ENCODE peak calls at places on chromosomes 16 and 17, in four cellular contexts. Z, S, J and L are unnamed samples.

GRCh38 chr16:2959206-2959605 is 4.9 kb upstream of the KREMEN2 start:
- DNase-seq in Z (no peak), S (no peak), J (no peak), L (no peak)

GRCh38 chr17:17890773-17891759 is 54.3 kb upstream of the SREBF1 start:
- DNase-seq in Z (no peak), S (no peak), J (peak), L (peak)

GRCh38 chr17:20157078-20157360 is 147.9 kb downstream of the SPECC1 start:
- DNase-seq in Z (no peak), S (no peak), J (no peak), L (no peak)

GRCh38 chr16:24221219-24221618 is 34.9 kb upstream of the CACNG3 start:
- DNase-seq in Z (no peak), S (no peak), J (no peak), L (no peak)

GRCh38 chr16:79372504-79373184 is 227.9 kb downstream of the MAF start:
- DNase-seq in Z (no peak), S (no peak), J (no peak), L (no peak)

GRCh38 chr16:4870138-4870671 is 22.9 kb downstream of the UBN1 start:
- DNase-seq in Z (no peak), S (no peak), J (no peak), L (no peak)

GRCh38 chr16:89042711-89043551 is 50.7 kb upstream of the ACSF3 start:
- DNase-seq in Z (no peak), S (no peak), J (no peak), L (no peak)

GRCh38 chr16:89711601-89712475 is 8.9 kb downstream of the VPS9D1 start:
- DNase-seq in Z (no peak), S (peak), J (peak), L (no peak)

GRCh38 chr17:66135896-66136295 is 56.0 kb downstream of the CEP112 start:
- DNase-seq in Z (no peak), S (no peak), J (no peak), L (no peak)

GRCh38 chr17:17060930-17061329 is 18.7 kb downstream of the MPRIP start:
- DNase-seq in Z (no peak), S (no peak), J (no peak), L (no peak)

GRCh38 chr17:81867952-81868673 is 3.0 kb downstream of the ARHGDIA start:
- DNase-seq in Z (no peak), S (no peak), J (peak), L (no peak)

GRCh38 chr17:17151962-17152361 is 54.2 kb downstream of the PLD6 start:
- DNase-seq in Z (no peak), S (no peak), J (no peak), L (no peak)

GRCh38 chr16:53945996-53946395 is 242.0 kb downstream of the FTO start:
- DNase-seq in Z (no peak), S (no peak), J (peak), L (peak)

GRCh38 chr16:12484426-12484825 is 319.3 kb downstream of the CPPED1 start:
- DNase-seq in Z (no peak), S (no peak), J (no peak), L (no peak)

GRCh38 chr16:10619271-10619849 is 39.0 kb upstream of the EMP2 start:
- DNase-seq in Z (no peak), S (peak), J (peak), L (no peak)

GRCh38 chr17:40318835-40319332 is 9.9 kb downstream of the RARA start:
- DNase-seq in Z (no peak), S (no peak), J (peak), L (no peak)

GRCh38 chr17:45895304-45895968 is 1.1 kb downstream of the MAPT start:
- DNase-seq in Z (no peak), S (peak), J (no peak), L (no peak)

GRCh38 chr17:58531661-58532554 is 17.5 kb upstream of the MTMR4 start:
- DNase-seq in Z (no peak), S (peak), J (peak), L (no peak)

GRCh38 chr17:81386646-81387234 is 8.5 kb upstream of the BAHCC1 start:
- DNase-seq in Z (no peak), S (no peak), J (peak), L (peak)

GRCh38 chr16:10501016-10501607 is 79.3 kb downstream of the EMP2 start:
- DNase-seq in Z (no peak), S (no peak), J (peak), L (peak)

GRCh38 chr17:19718613-19719364 is 2.4 kb upstream of the SLC47A2 start:
- DNase-seq in Z (no peak), S (peak), J (peak), L (peak)

GRCh38 chr16:23496826-23497542 is 13.3 kb downstream of the GGA2 start:
- DNase-seq in Z (no peak), S (no peak), J (no peak), L (no peak)

GRCh38 chr17:82985973-82986372 is 93.4 kb upstream of the METRNL start:
- DNase-seq in Z (no peak), S (no peak), J (no peak), L (no peak)

GRCh38 chr17:19911033-19911432 is 43.3 kb upstream of the ULK2 start:
- DNase-seq in Z (no peak), S (no peak), J (no peak), L (no peak)

GRCh38 chr17:82483836-82484235 is 25.3 kb downstream of the NARF start:
- DNase-seq in Z (no peak), S (no peak), J (no peak), L (no peak)

GRCh38 chr17:33028061-33028460 is 36.4 kb downstream of the SPACA3 start:
- DNase-seq in Z (no peak), S (no peak), J (no peak), L (no peak)

GRCh38 chr17:58487589-58488427 is at the start of gene HSF5:
- DNase-seq in Z (no peak), S (peak), J (no peak), L (no peak)

GRCh38 chr16:30551781-30552180 is 6.4 kb downstream of the ZNF764 start:
- DNase-seq in Z (no peak), S (no peak), J (no peak), L (no peak)

GRCh38 chr17:491086-492014 is 138.7 kb upstream of the RPH3AL start:
- DNase-seq in Z (no peak), S (peak), J (peak), L (peak)

GRCh38 chr16:10465821-10466220 is 80.0 kb downstream of the ATF7IP2 start:
- DNase-seq in Z (no peak), S (no peak), J (no peak), L (no peak)

GRCh38 chr17:17811381-17812210 is 25.2 kb downstream of the SREBF1 start:
- DNase-seq in Z (no peak), S (no peak), J (no peak), L (peak)

DNA sequence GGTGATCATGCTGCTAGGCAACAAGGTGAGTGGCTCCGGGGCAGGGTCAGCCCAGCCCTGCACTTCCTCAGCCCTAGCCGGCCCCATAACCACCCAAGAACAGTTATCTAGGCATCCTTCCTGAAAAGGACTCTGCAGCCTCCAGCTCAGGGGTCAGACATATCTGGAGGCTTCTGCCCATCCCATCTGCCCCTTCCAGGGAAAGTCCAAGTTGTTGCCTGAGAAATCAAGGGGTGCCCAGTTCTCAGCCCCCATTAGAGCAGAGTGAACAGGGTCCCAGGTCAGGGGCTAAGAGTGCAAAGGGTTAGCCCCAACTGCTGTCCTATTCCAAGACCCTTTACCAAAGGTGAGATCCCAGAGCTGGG is 4.1 kb upstream of the NHERF1 start:
- DNase-seq in Z (no peak), S (no peak), J (no peak), L (no peak)
- TF ChIP-seq BRCA1 in Z (no peak), S (no peak), J (no peak), L (no peak)

DNA sequence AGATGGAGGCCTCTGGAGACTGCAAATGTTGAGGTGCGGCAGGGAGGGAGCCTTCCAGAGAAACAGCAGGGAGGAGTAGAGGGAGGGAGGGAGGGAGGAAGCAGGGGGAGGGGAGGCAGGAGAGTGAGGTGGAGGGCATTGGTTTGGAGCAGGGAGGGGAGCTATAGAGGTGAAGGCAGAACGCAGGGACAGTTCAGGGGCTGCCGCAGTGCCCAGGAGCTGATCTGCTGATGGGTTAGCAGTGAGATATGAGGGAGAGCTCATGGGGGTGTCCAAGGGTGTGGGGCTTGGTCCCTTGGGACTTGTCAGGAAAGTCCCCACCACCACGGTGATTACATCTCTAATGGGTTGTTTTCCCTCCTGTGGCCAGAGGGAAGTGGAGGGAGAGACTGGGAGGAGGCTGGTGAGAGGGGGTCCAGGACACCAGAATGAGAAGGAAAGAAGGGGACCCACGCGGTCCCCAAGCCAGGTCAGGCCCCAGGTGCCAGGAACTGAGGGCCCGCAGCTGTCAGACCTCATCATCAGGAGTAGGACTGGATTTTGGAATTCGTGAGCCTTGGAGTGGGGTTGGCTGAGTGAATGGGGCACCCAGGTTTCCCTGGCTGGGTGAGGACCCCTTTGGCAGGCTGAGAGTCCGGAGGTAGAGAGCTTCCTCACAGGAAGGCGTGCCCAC is 11.2 kb downstream of the CA4 start:
- DNase-seq in Z (no peak), S (peak), J (no peak), L (no peak)
- TF ChIP-seq BRCA1 in Z (no peak), S (no peak), J (no peak), L (no peak)

GRCh38 chr17:6077746-6078145 is 7.6 kb downstream of the WSCD1 start:
- DNase-seq in Z (no peak), S (no peak), J (no peak), L (no peak)
- TF ChIP-seq BRCA1 in Z (no peak), S (no peak), J (no peak), L (no peak)

GRCh38 chr16:77273815-77274214 is 74.6 kb downstream of the SYCE1L start:
- DNase-seq in Z (no peak), S (no peak), J (no peak), L (no peak)
- TF ChIP-seq BRCA1 in Z (no peak), S (no peak), J (no peak), L (no peak)

GRCh38 chr16:66902648-66903543 is 15.8 kb downstream of the CDH16 start:
- DNase-seq in Z (no peak), S (no peak), J (no peak), L (no peak)
- TF ChIP-seq BRCA1 in Z (no peak), S (no peak), J (no peak), L (no peak)

DNA sequence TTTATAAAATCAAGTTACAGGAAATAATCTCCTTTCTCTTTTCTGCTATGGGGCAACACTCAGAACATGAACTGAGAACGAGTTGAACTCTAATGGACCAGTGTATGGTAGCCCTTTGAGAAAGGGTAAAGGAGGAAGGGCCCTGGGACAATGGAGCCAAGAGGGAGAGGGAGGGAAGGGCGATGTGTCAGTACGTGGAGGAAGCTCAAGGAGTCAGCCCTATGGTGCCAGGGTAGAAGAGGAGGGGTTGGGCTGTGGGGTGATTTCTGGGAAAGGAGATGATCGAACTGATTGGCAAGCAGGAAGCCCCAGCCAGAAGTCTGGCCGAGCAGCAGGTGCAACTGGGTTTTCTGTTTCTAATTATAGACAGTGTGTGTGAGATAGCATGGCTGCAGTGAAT is 4.3 kb upstream of the WIPI1 start:
- DNase-seq in Z (no peak), S (no peak), J (no peak), L (no peak)
- TF ChIP-seq BRCA1 in Z (no peak), S (no peak), J (no peak), L (no peak)

GRCh38 chr17:27222515-27222914 is 71.4 kb upstream of the WSB1 start:
- DNase-seq in Z (no peak), S (no peak), J (no peak), L (no peak)
- TF ChIP-seq BRCA1 in Z (no peak), S (no peak), J (no peak), L (no peak)

DNA sequence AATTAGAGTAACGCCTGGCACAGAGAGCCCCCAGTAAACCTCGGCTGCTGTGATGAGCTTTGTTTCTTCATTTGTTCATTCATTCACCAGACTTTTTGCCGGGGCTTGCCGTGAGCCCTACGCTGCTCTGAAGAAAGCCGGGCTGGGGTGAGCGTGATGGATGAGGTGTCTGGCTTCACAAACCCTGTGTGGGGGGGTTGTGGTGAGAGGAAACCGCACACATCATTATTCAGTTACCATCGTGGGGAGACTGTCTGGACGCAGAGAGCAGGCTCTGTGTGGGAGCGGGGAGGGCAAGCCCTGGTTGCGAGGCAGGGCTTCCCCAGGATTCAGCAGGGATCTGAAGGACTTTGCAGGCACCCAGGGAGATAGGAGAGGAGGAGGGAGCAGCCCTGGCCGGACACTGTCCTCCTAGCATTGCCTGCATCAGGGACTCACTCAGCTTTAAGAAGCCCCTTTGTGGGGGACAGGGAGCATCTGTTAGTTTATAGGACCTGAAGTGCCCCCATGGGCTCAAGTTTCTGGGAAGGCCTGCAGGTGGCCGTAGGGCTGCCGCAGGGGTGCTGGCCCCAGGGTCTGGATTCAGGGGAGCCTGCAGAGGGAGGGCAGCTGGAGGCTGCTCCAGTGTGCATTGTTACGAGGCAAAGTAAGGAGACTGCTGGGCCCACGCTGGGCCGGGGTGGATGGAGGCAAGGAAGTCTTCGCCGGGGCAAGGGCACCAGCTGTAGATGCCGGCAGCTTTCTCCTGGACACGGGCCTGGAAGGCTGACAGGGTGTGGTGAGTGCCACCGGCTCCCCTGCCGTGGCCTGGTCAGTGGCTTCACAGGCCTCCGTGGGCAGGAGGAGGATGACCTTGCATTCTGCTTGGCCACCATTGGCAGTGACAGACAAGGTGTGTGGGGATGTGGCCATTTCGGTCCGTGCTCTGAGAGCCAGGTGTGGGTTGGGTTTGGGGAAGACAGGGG is 334.5 kb downstream of the SEC14L1 start:
- DNase-seq in Z (no peak), S (no peak), J (no peak), L (no peak)
- TF ChIP-seq BRCA1 in Z (no peak), S (no peak), J (no peak), L (no peak)

DNA sequence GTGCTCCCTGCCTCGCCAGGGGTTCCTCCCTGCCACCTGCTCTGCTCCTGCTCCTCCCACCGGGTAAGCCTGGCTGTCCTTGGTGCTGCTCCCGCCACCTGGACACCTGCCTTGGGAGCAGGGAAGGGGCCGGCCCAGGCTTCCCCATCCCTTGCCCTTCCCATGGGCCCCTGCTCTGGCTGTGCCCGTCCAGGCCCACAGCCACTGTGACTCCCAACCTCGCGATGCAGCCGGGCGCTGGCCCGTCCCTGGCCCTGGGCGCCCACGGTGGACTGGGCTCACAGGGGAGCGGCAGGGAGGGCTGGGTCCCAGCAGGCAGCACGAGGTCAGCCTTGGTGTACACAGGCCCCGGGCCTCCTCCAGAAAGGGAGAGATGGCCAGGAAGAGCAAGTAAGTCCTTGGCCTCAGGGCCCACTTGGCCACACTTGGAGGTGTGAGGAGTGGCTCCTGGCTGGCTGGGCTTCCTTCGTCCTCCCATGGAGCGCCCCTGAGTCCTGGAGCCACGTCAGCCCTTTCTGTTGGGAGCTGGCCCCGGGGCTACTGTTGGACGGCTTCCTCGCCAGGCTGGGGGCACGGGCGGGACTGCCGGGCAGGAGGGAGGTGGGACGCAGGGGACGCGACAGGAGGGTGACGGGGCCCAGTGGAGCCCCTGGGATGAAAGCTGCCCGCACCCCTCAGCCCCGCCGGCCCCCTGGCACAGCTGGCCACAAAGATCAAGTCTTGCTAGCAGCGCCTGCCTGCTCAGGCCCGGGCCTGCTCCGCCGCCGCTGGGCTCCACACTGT is 15.3 kb downstream of the ENGASE start:
- DNase-seq in Z (no peak), S (no peak), J (no peak), L (no peak)
- TF ChIP-seq BRCA1 in Z (no peak), S (no peak), J (no peak), L (no peak)

DNA sequence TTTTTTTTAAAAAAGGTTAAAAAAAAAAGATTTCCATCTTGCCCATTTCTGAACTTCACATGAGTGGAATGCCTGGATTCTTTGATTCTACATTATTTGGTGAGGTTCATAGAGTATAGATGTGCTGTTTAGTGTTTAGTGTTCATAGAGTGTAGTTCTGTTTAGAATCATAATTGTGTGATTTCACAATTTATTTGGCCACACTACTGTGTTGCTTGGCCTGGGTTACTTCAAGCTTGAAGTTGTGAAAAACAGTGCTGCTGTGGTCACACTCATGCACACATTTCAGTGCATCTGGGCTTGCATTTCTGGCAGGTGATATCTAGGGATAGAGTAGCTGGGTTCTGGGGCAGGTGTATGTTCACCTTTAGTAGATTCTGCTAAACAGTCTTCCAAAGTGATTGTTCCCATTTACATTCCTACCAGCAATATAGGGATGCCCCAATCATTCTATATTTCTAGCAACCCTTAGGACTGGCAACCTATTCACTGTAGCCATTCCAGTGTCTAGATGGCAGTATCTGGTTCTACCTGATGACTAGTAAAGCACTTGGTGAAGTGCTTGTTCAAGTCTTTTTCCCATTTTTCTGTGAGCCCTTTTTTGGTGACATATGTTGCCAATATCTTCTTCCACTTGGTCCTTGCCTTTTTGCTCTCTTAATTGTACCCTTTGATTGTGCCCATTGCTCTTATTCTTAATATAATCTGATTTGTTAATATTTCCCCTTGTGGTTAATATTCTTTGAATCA is 50.6 kb upstream of the RBFOX3 start:
- DNase-seq in Z (no peak), S (peak), J (no peak), L (no peak)
- TF ChIP-seq BRCA1 in Z (no peak), S (no peak), J (no peak), L (no peak)